ENCODE peak calls at places on chromosome 1, in four cellular contexts. F is SHP77 treated with DMSO at 0.1 percent for 48 hours, D is GM12892, B is AG20443. X is an unnamed sample.

GRCh38 chr1:25486602-25487001 is 55.9 kb downstream of the MACO1 start:
- DNase-seq in F (no peak), D (no peak), B (peak; percentile 45), X (no peak)

GRCh38 chr1:197859024-197859423 is 43.4 kb upstream of the C1orf53 start:
- DNase-seq in F (no peak), D (no peak), B (no peak), X (no peak)

GRCh38 chr1:54812801-54813478 is 11.8 kb upstream of the TTC22 start:
- DNase-seq in F (no peak), D (no peak), B (no peak), X (no peak)

GRCh38 chr1:228668553-228669400 is 66.5 kb upstream of the RHOU start:
- DNase-seq in F (no peak), D (no peak), B (peak; percentile 81), X (no peak)

GRCh38 chr1:52920791-52921291 is 699 bp downstream of the ECHDC2 start:
- DNase-seq in F (no peak), D (no peak), B (peak; percentile 54), X (no peak)

GRCh38 chr1:5913078-5913845 is 79.0 kb downstream of the NPHP4 start:
- DNase-seq in F (no peak), D (no peak), B (peak; percentile 8), X (no peak)

GRCh38 chr1:201954263-201955008 is 867 bp upstream of the TIMM17A start:
- DNase-seq in F (no peak), D (no peak), B (no peak), X (no peak)

GRCh38 chr1:66539491-66539890 is 5.5 kb downstream of the SGIP1 start:
- DNase-seq in F (no peak), D (no peak), B (no peak), X (no peak)

GRCh38 chr1:89065077-89065868 is at the start of gene GBP1:
- DNase-seq in F (no peak), D (no peak), B (peak; percentile 55), X (no peak)

GRCh38 chr1:27235827-27236226 is 1.4 kb downstream of the WDTC1 start:
- DNase-seq in F (no peak), D (no peak), B (no peak), X (no peak)

X was measured in KBM-7.